ENCODE peak calls at places on chromosomes 2 and 18, in eight cellular contexts. One of them, this sample, is unnamed.

GRCh38 chr2:96485751-96486643 is 19.2 kb downstream of the NEURL3 start:
- DNase-seq in naive thymus-derived CD4-positive, alpha-beta T cell: peak; percentile 63
- DNase-seq in endodermal cell: peak; percentile 72
- DNase-seq in PC-9: peak; percentile 82
- DNase-seq in pancreas: peak; percentile 65
- DNase-seq in OCI-LY7: peak; percentile 5
- DNase-seq in A549: no peak
- DNase-seq in left ventricle myocardium inferior: peak; percentile 59
- DNase-seq in this sample: peak; percentile 71

GRCh38 chr2:207711750-207712487 is 479 bp downstream of the CCNYL1 start:
- DNase-seq in PC-9: peak; percentile 41
- DNase-seq in left ventricle myocardium inferior: peak; percentile 55
- DNase-seq in OCI-LY7: peak; percentile 76
- DNase-seq in pancreas: no peak
- DNase-seq in naive thymus-derived CD4-positive, alpha-beta T cell: peak; percentile 30
- DNase-seq in A549: peak; percentile 50
- DNase-seq in endodermal cell: no peak
- DNase-seq in this sample: peak; percentile 43

GRCh38 chr2:67290451-67290991 is 106.6 kb upstream of the ETAA1 start:
- DNase-seq in A549: no peak
- DNase-seq in left ventricle myocardium inferior: no peak
- DNase-seq in PC-9: peak; percentile 99
- DNase-seq in pancreas: no peak
- DNase-seq in OCI-LY7: no peak
- DNase-seq in naive thymus-derived CD4-positive, alpha-beta T cell: no peak
- DNase-seq in endodermal cell: no peak
- DNase-seq in this sample: no peak

GRCh38 chr2:84700006-84700405 is 180.9 kb downstream of the TRABD2A start:
- DNase-seq in left ventricle myocardium inferior: no peak
- DNase-seq in OCI-LY7: no peak
- DNase-seq in pancreas: no peak
- DNase-seq in PC-9: no peak
- DNase-seq in naive thymus-derived CD4-positive, alpha-beta T cell: no peak
- DNase-seq in A549: no peak
- DNase-seq in endodermal cell: no peak
- DNase-seq in this sample: no peak

GRCh38 chr2:215970425-215970824 is 42.9 kb downstream of the MREG start:
- DNase-seq in OCI-LY7: no peak
- DNase-seq in naive thymus-derived CD4-positive, alpha-beta T cell: no peak
- DNase-seq in PC-9: no peak
- DNase-seq in endodermal cell: no peak
- DNase-seq in A549: no peak
- DNase-seq in pancreas: no peak
- DNase-seq in left ventricle myocardium inferior: no peak
- DNase-seq in this sample: no peak

GRCh38 chr2:38581193-38582147 is 21.3 kb downstream of the HNRNPLL start:
- DNase-seq in OCI-LY7: peak; percentile 87
- DNase-seq in pancreas: peak; percentile 31
- DNase-seq in left ventricle myocardium inferior: no peak
- DNase-seq in A549: no peak
- DNase-seq in endodermal cell: peak; percentile 75
- DNase-seq in PC-9: peak; percentile 56
- DNase-seq in naive thymus-derived CD4-positive, alpha-beta T cell: peak; percentile 64
- DNase-seq in this sample: no peak

GRCh38 chr2:95043300-95043786 is 17.8 kb downstream of the MAL start:
- DNase-seq in OCI-LY7: no peak
- DNase-seq in pancreas: peak; percentile 85
- DNase-seq in naive thymus-derived CD4-positive, alpha-beta T cell: no peak
- DNase-seq in endodermal cell: no peak
- DNase-seq in A549: no peak
- DNase-seq in left ventricle myocardium inferior: peak; percentile 92
- DNase-seq in PC-9: no peak
- DNase-seq in this sample: peak; percentile 85

GRCh38 chr2:96510931-96511595 is 5.9 kb upstream of the NEURL3 start:
- DNase-seq in PC-9: no peak
- DNase-seq in pancreas: peak; percentile 5
- DNase-seq in left ventricle myocardium inferior: no peak
- DNase-seq in A549: no peak
- DNase-seq in endodermal cell: peak; percentile 26
- DNase-seq in OCI-LY7: no peak
- DNase-seq in naive thymus-derived CD4-positive, alpha-beta T cell: no peak
- DNase-seq in this sample: no peak

GRCh38 chr2:184047536-184047935 is 550.8 kb upstream of the ZNF804A start:
- DNase-seq in naive thymus-derived CD4-positive, alpha-beta T cell: no peak
- DNase-seq in OCI-LY7: no peak
- DNase-seq in PC-9: no peak
- DNase-seq in pancreas: no peak
- DNase-seq in A549: no peak
- DNase-seq in endodermal cell: no peak
- DNase-seq in left ventricle myocardium inferior: no peak
- DNase-seq in this sample: no peak

GRCh38 chr2:218229239-218229638 is 12.2 kb downstream of the ARPC2 start:
- DNase-seq in A549: no peak
- DNase-seq in endodermal cell: no peak
- DNase-seq in OCI-LY7: peak; percentile 72
- DNase-seq in pancreas: no peak
- DNase-seq in naive thymus-derived CD4-positive, alpha-beta T cell: peak; percentile 50
- DNase-seq in PC-9: peak; percentile 83
- DNase-seq in left ventricle myocardium inferior: no peak
- DNase-seq in this sample: no peak

GRCh38 chr18:64202836-64203235 is 53.9 kb upstream of the LINC00305 start:
- DNase-seq in A549: no peak
- DNase-seq in PC-9: peak; percentile 58
- DNase-seq in OCI-LY7: no peak
- DNase-seq in left ventricle myocardium inferior: no peak
- DNase-seq in naive thymus-derived CD4-positive, alpha-beta T cell: no peak
- DNase-seq in pancreas: no peak
- DNase-seq in endodermal cell: no peak
- DNase-seq in this sample: no peak

GRCh38 chr2:237885171-237885930 is 25.9 kb downstream of the RAMP1 start:
- DNase-seq in left ventricle myocardium inferior: no peak
- DNase-seq in endodermal cell: peak; percentile 44
- DNase-seq in pancreas: no peak
- DNase-seq in A549: no peak
- DNase-seq in PC-9: no peak
- DNase-seq in OCI-LY7: no peak
- DNase-seq in naive thymus-derived CD4-positive, alpha-beta T cell: no peak
- DNase-seq in this sample: no peak

DNA sequence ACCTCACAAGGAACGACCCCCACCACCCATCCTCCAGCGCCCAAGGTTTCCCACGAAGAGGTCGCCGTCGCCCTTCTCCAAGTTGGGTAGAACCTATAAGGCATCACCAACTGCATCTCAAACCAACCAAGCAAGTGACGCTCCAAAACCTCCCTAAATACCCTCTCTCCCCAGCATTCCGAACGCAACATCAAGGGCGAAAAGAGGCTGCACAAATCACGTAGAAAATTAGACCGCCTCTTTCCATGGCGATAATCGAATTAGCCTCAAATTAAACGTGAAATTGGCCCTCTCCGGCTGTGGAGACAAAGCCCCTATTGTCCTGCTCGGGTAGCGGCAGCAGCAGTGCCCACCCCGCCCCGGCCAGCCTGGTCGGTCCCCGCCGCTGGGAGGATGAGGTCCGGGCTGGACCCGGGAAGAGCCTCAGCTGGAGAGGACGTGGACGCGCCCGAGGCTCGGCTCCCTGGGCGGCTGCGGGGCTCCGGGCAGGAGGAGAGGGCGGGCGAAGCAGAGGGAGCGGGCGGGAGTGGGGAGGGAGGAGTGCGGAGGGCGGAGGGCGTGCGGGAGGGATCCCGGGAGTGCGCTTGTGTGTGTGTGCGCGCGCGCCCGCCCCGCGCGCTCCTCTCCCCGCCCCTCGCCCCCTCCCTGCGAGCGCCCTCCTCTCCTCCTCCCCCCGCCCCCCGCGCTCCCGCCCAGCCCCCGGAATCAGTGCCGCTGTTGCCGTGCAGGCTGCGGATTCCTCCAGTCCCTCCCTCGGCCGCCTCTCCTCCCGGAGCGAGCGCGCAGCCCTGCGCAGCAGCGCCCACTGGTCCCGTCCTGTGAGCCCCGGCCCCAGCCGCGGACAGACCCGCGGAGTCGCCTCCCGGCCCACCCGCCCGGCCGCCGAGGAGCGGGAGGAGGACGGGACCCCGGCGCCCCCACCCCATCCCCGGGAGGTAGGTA is at the start of gene SPTBN1:
- DNase-seq in left ventricle myocardium inferior: peak; percentile 94
- DNase-seq in A549: peak; percentile 76
- DNase-seq in naive thymus-derived CD4-positive, alpha-beta T cell: no peak
- DNase-seq in PC-9: peak; percentile 45
- DNase-seq in pancreas: peak; percentile 81
- DNase-seq in endodermal cell: peak; percentile 95
- DNase-seq in OCI-LY7: peak; percentile 49
- DNase-seq in this sample: peak; percentile 88
- H3K4me3 ChIP-seq in left ventricle myocardium inferior: peak within 1 kb of the TSS; percentile 87
- H3K4me3 ChIP-seq in A549: peak within 1 kb of the TSS; percentile 90
- H3K4me3 ChIP-seq in naive thymus-derived CD4-positive, alpha-beta T cell: peak within 1 kb of the TSS; percentile 50
- H3K4me3 ChIP-seq in PC-9: peak within 1 kb of the TSS; percentile 68
- H3K4me3 ChIP-seq in pancreas: peak within 1 kb of the TSS; percentile 68
- H3K4me3 ChIP-seq in endodermal cell: peak within 1 kb of the TSS; percentile 95
- H3K4me3 ChIP-seq in OCI-LY7: peak within 1 kb of the TSS; percentile 79
- H3K4me3 ChIP-seq in this sample: peak within 1 kb of the TSS; percentile 81

GRCh38 chr2:197498937-197499593 is 575 bp downstream of the HSPD1 start:
- DNase-seq in A549: no peak
- DNase-seq in left ventricle myocardium inferior: peak; percentile 46
- DNase-seq in endodermal cell: peak; percentile 76
- DNase-seq in PC-9: no peak
- DNase-seq in OCI-LY7: peak; percentile 84
- DNase-seq in pancreas: peak; percentile 69
- DNase-seq in naive thymus-derived CD4-positive, alpha-beta T cell: peak; percentile 4
- DNase-seq in this sample: peak; percentile 64

GRCh38 chr2:197496695-197497094 is 2.9 kb downstream of the HSPD1 start:
- DNase-seq in OCI-LY7: no peak
- DNase-seq in A549: no peak
- DNase-seq in pancreas: no peak
- DNase-seq in naive thymus-derived CD4-positive, alpha-beta T cell: no peak
- DNase-seq in endodermal cell: no peak
- DNase-seq in left ventricle myocardium inferior: no peak
- DNase-seq in PC-9: no peak
- DNase-seq in this sample: no peak

GRCh38 chr2:197495433-197496134 is 4.1 kb downstream of the HSPD1 start:
- DNase-seq in left ventricle myocardium inferior: no peak
- DNase-seq in A549: no peak
- DNase-seq in PC-9: no peak
- DNase-seq in pancreas: no peak
- DNase-seq in naive thymus-derived CD4-positive, alpha-beta T cell: no peak
- DNase-seq in endodermal cell: no peak
- DNase-seq in OCI-LY7: no peak
- DNase-seq in this sample: no peak

GRCh38 chr2:197498627-197498936 is 1.1 kb downstream of the HSPD1 start:
- DNase-seq in OCI-LY7: no peak
- DNase-seq in A549: no peak
- DNase-seq in endodermal cell: no peak
- DNase-seq in left ventricle myocardium inferior: no peak
- DNase-seq in naive thymus-derived CD4-positive, alpha-beta T cell: no peak
- DNase-seq in PC-9: no peak
- DNase-seq in pancreas: no peak
- DNase-seq in this sample: no peak

DNA sequence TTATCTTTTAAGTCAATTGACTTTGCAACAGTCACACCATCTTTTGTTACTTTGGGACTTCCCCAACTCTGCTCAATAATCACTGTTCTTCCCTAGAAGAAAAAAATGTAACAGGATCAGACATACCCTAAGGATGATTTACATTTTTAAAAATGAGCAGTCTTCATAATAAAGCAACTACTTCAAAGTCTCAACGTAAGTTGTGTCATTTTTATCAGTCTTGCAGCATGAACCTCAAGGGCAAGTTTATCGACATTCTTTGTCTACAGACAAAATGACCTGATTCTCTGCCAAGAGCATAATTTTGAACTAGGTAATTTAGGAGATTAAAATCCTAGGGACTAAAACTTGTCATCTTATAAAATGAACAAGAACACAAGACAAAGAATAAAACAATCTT is 2.3 kb downstream of the HSPD1 start:
- DNase-seq in endodermal cell: no peak
- DNase-seq in PC-9: peak; percentile 60
- DNase-seq in A549: no peak
- DNase-seq in naive thymus-derived CD4-positive, alpha-beta T cell: no peak
- DNase-seq in pancreas: no peak
- DNase-seq in left ventricle myocardium inferior: no peak
- DNase-seq in OCI-LY7: no peak
- DNase-seq in this sample: no peak
- H3K4me1 ChIP-seq in endodermal cell: peaks cover 11% of the 10 kb centered on the region
- H3K4me1 ChIP-seq in PC-9: peaks cover 34% of the 10 kb centered on the region
- H3K4me1 ChIP-seq in A549: peaks cover 54% of the 10 kb centered on the region
- H3K4me1 ChIP-seq in naive thymus-derived CD4-positive, alpha-beta T cell: peaks cover 34% of the 10 kb centered on the region
- H3K4me1 ChIP-seq in pancreas: peaks cover 43% of the 10 kb centered on the region
- H3K4me1 ChIP-seq in left ventricle myocardium inferior: peaks cover 69% of the 10 kb centered on the region
- H3K4me1 ChIP-seq in OCI-LY7: peaks cover 46% of the 10 kb centered on the region
- H3K4me1 ChIP-seq in this sample: peaks cover 2% of the 10 kb centered on the region

DNA sequence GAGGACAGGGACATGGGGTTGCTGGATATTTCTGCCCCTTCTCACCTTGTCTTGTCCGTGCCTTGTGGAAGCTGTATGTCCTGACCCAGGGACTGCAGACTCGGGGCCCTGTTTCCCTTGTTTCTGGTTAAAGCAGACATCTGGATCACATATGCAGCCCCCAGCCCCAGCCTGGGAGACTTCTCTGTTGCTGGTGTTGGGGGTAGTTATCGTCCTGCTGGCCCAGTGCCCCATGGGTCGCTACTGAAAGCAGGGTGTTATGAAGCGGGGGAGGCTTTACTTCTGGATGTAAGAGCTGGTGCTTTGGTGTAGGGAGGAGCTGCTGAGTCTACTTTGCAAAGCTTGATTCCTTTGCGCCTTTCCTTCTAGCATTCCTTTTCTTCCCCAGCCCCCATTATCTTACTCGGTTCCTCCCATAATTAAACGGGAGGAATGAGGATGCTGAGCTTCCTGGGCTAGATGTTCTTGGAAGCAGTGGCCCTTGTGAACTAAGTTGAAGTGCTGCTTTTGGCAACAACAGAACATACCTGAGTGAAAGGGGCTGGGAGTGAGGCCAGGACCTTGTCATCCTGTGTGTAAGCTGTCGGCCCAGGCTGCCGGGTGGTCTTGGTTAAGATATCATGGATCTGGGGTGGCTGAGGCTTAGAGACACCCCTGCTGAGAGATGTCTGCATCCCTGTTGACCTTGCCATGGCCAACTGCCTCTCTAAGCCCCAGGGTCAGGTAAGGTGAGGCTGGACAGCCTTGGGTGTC is 3.4 kb downstream of the TET3 start:
- DNase-seq in left ventricle myocardium inferior: no peak
- DNase-seq in PC-9: no peak
- DNase-seq in OCI-LY7: no peak
- DNase-seq in naive thymus-derived CD4-positive, alpha-beta T cell: no peak
- DNase-seq in A549: no peak
- DNase-seq in endodermal cell: no peak
- DNase-seq in pancreas: no peak
- DNase-seq in this sample: peak; percentile 54
- H3K4me3 ChIP-seq in left ventricle myocardium inferior: peak overlapping the region; percentile 74
- H3K4me3 ChIP-seq in PC-9: no peak overlapping the region
- H3K4me3 ChIP-seq in OCI-LY7: peak overlapping the region; percentile 67
- H3K4me3 ChIP-seq in naive thymus-derived CD4-positive, alpha-beta T cell: peak overlapping the region; percentile 62
- H3K4me3 ChIP-seq in A549: no peak overlapping the region
- H3K4me3 ChIP-seq in endodermal cell: peak overlapping the region; percentile 83
- H3K4me3 ChIP-seq in pancreas: peak overlapping the region; percentile 1
- H3K4me3 ChIP-seq in this sample: peak overlapping the region; percentile 26

DNA sequence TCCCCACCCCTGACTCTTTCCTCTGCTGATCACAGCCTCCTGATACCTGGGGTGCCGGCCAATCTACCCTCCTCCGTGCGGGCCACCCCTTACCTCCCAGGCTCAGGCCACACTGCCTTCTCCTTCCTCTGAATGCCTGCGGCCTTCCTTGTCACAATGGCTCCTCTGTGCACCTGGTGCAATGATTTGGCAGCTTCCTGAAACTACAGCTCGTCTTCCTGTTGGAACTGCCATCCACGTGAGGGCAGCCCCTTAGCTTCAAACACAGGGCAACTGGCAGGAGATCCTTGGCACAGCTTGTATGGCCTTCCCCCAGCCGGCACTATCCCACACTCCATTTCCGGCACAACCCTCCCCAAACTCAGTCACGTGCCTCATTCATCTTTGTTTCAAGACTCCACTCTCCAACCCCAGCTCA is 69.0 kb downstream of the STPG4 start:
- DNase-seq in endodermal cell: no peak
- DNase-seq in PC-9: peak; percentile 24
- DNase-seq in naive thymus-derived CD4-positive, alpha-beta T cell: no peak
- DNase-seq in pancreas: no peak
- DNase-seq in left ventricle myocardium inferior: no peak
- DNase-seq in OCI-LY7: no peak
- DNase-seq in A549: no peak
- DNase-seq in this sample: no peak
- H3K4me1 ChIP-seq in endodermal cell: peaks cover 16% of the 10 kb centered on the region
- H3K4me1 ChIP-seq in PC-9: peaks cover 20% of the 10 kb centered on the region
- H3K4me1 ChIP-seq in naive thymus-derived CD4-positive, alpha-beta T cell: no peaks in the 10 kb centered on the region
- H3K4me1 ChIP-seq in pancreas: no peaks in the 10 kb centered on the region
- H3K4me1 ChIP-seq in left ventricle myocardium inferior: peaks cover 82% of the 10 kb centered on the region
- H3K4me1 ChIP-seq in OCI-LY7: no peaks in the 10 kb centered on the region
- H3K4me1 ChIP-seq in A549: peaks cover 35% of the 10 kb centered on the region
- H3K4me1 ChIP-seq in this sample: peaks cover 16% of the 10 kb centered on the region

This sample was measured in lung.